ENCODE peak calls at places on chromosomes 3 and 15, in four cellular contexts. E, T, J and A are unnamed samples.
A peak's percentile ranks its signal among the peaks of the same experiment; 100 is the strongest.

GRCh38 chr3:24388611-24389010 is 106.0 kb downstream of the THRB start:
- DNase-seq in J (no peak), E (no peak), T (no peak), A (no peak)

GRCh38 chr3:194318511-194319161 is 32.5 kb downstream of the CPN2 start:
- DNase-seq in E (no peak), T (no peak), J (no peak), A (no peak)

GRCh38 chr15:83858820-83859505 is 205.0 kb downstream of the ADAMTSL3 start:
- DNase-seq in T (no peak), J (no peak), E (no peak), A (no peak)

GRCh38 chr3:59821274-59821673 is 771.4 kb upstream of the CFAP20DC start:
- DNase-seq in J (no peak), E (no peak), T (no peak), A (no peak)

GRCh38 chr3:42712716-42713372 is 10.2 kb upstream of the HHATL start:
- DNase-seq in E (no peak), T (peak; percentile 29), J (no peak), A (peak; percentile 5)

GRCh38 chr3:63912768-63913588 is 795 bp upstream of the SCAANT1 start:
- DNase-seq in T (peak; percentile 79), J (no peak), E (peak; percentile 21), A (peak; percentile 80)

GRCh38 chr15:35209838-35210237 is 124.7 kb upstream of the NANOGP8 start:
- DNase-seq in J (no peak), E (peak; percentile 89), T (no peak), A (no peak)

GRCh38 chr15:50163719-50164410 is 18.1 kb upstream of the SLC27A2 start:
- DNase-seq in E (no peak), J (no peak), T (no peak), A (no peak)

GRCh38 chr3:162329514-162329913 is 832.9 kb downstream of the OTOL1 start:
- DNase-seq in T (no peak), E (no peak), J (no peak), A (no peak)

GRCh38 chr3:29286841-29287240 is 6.0 kb downstream of the RBMS3 start:
- DNase-seq in T (no peak), E (no peak), J (no peak), A (no peak)

GRCh38 chr3:22585504-22585903 is 617.6 kb upstream of the UBE2E2 start:
- DNase-seq in E (no peak), T (no peak), J (no peak), A (no peak)

GRCh38 chr15:75620776-75621536 is 4.6 kb downstream of the SNUPN start:
- DNase-seq in T (no peak), E (no peak), J (no peak), A (no peak)

GRCh38 chr3:55660642-55661041 is 173.5 kb upstream of the WNT5A start:
- DNase-seq in J (no peak), T (no peak), E (no peak), A (no peak)

GRCh38 chr15:78660584-78660983 is 19.6 kb upstream of the CHRNB4 start:
- DNase-seq in T (no peak), E (no peak), J (no peak), A (no peak)

GRCh38 chr3:19384868-19385267 is 236.6 kb downstream of the KCNH8 start:
- DNase-seq in J (no peak), E (no peak), T (no peak), A (no peak)

DNA sequence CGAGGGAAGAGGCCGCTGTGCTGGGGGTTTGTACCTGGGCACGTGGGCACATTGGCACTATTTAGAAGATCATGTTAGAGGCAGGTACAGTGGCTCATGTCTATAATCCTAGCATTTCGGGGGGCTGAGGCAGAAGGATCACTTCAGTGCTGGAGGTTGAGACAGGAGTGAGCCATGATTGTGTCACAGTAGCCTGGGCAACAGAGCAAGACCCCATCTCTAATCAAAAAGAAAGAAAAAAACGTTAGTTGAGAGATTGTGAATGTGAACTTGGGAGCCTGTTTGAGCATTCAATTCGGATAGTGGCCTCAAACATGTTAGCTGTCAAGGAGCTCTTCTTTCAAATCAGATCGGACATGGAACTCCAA is 36.6 kb downstream of the IDH2 start:
- DNase-seq in E (no peak), T (no peak), J (no peak), A (no peak)
- TF ChIP-seq CTCF in E (no peak), T (no peak), J (no peak), A (no peak)

GRCh38 chr3:135178566-135178965 is 383.5 kb downstream of the EPHB1 start:
- DNase-seq in T (no peak), J (no peak), E (no peak), A (no peak)

GRCh38 chr3:135172191-135172869 is 377.3 kb downstream of the EPHB1 start:
- DNase-seq in T (no peak), J (no peak), E (no peak), A (peak; percentile 34)

GRCh38 chr3:135176881-135177280 is 381.8 kb downstream of the EPHB1 start:
- DNase-seq in J (no peak), T (no peak), E (no peak), A (no peak)
- TF ChIP-seq TCF12 in J (no peak), T (no peak), E (no peak), A (no peak)

DNA sequence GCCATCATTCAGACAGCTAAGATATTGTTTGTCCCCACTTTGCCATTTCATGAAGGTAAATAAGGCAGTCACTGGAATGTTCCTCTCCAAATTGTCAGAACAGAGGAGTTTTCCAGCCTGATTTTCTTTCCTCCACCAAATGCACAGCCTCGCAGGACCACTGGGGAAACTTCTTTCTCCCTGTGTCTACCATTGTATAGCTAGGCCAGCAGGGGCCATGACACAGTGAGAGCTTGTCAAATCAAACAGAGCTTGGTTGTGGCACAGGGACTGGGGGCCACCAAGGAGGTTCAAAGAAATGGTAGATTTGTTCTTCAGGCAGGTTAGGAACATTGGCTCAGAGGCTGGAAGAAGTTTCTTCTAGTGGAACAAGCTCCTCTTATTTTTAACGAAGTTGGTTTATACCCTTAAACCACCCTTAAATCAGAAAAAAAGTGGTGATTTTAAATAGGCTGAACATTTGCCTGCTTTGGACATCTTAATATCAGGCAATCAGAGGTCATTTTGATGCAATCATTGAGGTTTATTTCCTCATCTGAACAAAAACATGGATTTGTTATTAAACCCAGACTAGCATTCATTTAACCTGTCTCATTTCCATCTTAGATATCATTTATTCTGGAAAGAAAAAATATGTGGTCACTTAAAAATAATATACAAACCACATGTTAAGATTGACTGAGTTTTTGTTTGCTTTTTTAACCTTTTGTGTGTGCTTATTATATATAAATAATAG is 105.5 kb downstream of the GTPBP8 start:
- DNase-seq in E (no peak), J (no peak), T (no peak), A (no peak)
- TF ChIP-seq GABPA in E (no peak), J (no peak), T (no peak), A (no peak)

DNA sequence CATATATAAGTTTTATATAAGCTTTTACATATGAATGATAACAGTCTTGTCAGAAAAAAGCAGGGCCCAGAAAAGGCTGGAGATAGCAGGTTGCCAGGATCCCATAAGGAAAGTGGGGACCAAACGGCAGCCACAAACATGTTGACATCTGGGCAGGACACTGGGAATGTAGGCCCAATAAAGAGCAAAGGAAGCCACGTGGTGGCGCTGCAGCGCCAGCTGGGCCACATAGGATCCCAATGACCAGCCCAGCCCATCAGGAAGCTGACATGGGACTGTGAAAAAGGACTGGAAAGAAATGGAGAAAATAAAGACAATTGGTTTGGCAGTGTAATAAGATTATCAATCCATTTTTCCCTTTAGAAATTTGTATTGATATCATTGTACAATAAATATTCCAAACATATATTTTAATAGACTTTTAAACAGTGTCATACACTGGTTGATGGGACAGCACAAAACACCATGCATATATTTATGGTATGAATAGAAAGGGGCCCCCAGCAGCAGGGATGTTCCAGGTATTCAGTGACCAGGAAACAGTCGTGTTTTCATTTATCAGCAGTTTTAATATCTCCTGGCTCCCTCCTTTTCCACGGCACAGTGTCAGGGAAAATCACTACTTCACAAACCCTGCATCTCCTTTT is 89.0 kb upstream of the STRIT1 start:
- DNase-seq in T (peak; percentile 87), J (no peak), E (peak; percentile 53), A (peak; percentile 69)
- TF ChIP-seq CTCF in T (peak; percentile 94), J (peak; percentile 65), E (peak; percentile 93), A (peak; percentile 85)

DNA sequence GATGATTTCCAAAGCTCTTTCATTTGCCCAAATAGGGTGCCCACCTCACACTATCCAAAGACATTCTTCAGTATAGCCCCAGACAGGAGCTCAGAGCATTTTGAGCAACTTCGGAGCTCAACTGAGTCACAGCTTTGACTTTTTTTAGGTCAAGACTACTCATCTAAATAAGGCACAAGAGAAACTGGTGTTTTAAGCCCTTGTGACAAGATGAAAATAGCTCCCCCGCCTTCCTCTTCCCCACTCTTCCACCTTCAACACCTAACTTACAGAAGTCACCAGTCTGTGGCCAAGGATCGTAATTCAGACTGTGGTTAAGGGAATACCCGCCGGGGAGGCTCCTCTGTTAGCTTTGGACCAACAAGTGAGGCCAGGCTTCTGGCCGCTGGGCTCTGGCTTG is 60.4 kb upstream of the CA12 start:
- DNase-seq in J (no peak), T (no peak), E (no peak), A (no peak)
- TF ChIP-seq TCF12 in J (no peak), T (no peak), E (no peak), A (no peak)

DNA sequence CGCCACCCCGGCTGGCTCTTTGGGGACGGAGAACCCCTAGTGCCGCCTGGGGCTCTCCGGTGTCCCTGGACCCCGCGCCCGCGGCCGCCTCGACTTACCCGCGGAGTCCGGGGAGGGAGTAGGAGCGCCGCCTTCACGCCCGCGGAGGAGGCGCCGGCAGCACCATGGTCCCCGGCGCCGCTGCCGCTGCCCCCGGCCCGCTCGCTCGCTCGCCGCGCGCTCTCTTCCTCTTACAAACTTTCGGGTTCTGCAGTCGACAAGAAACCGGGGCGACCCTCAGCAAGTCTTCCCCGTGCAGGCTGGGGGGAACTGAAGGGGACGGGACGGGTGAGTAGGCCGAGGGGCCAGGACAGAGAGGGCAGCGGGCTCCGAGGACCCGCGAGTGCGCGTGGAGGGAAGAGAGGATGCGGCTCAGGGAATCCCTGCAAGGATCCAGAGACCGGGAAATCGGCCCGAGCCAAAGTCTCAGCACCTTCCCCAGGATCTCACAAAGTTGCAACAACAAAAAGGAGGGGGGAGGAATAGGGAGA is 2.0 kb downstream of the FOXP1 start:
- DNase-seq in E (no peak), T (peak; percentile 74), J (no peak), A (peak; percentile 71)
- TF ChIP-seq GABPA in E (no peak), T (no peak), J (no peak), A (no peak)